ENCODE peak calls at places on chromosomes 5 and 9, in four cellular contexts. B is ovary, I is heart right ventricle, N is fibroblast of the aortic adventitia. R is an unnamed sample.

GRCh38 chr9:38036359-38037084 is 32.5 kb downstream of the SHB start:
- DNase-seq in B (no peak), N (peak; percentile 60), I (no peak), R (peak; percentile 75)

GRCh38 chr9:78620303-78620702 is 323.4 kb downstream of the PSAT1 start:
- DNase-seq in N (no peak), B (no peak), I (no peak), R (no peak)

GRCh38 chr5:151721087-151721646 is 34.5 kb upstream of the SPARC start:
- DNase-seq in I (no peak), B (no peak), N (peak; percentile 45), R (no peak)

GRCh38 chr5:168908207-168908606 is 329.0 kb upstream of the PANK3 start:
- DNase-seq in N (peak; percentile 48), I (no peak), B (no peak), R (peak; percentile 57)

GRCh38 chr5:72194846-72195245 is 87.6 kb downstream of the MAP1B start:
- DNase-seq in I (no peak), B (no peak), N (no peak), R (no peak)

GRCh38 chr5:42767491-42768105 is 11.0 kb downstream of the CCDC152 start:
- DNase-seq in N (peak; percentile 61), B (no peak), I (no peak), R (peak; percentile 61)

GRCh38 chr5:149141224-149141956 is at the start of gene ABLIM3:
- DNase-seq in I (peak; percentile 82), B (peak; percentile 42), N (peak; percentile 55), R (peak; percentile 74)

GRCh38 chr5:73365301-73365853 is 83.2 kb downstream of the FOXD1 start:
- DNase-seq in I (no peak), N (peak; percentile 95), B (no peak), R (peak; percentile 73)

GRCh38 chr5:14168139-14168792 is 25.1 kb downstream of the TRIO start:
- DNase-seq in N (no peak), I (no peak), B (no peak), R (no peak)

GRCh38 chr5:115873392-115873791 is 31.7 kb downstream of the AP3S1 start:
- DNase-seq in B (no peak), I (no peak), N (no peak), R (no peak)

GRCh38 chr5:77628840-77629552 is 9.5 kb downstream of the OTP start:
- DNase-seq in I (no peak), B (no peak), N (no peak), R (no peak)
- H3K4me3 ChIP-seq in I (peak overlapping the region; percentile 47), B (no peak overlapping the region), N (no peak overlapping the region), R (no peak overlapping the region)

GRCh38 chr5:97427235-97427634 is 244.2 kb upstream of the RIOK2 start:
- DNase-seq in B (no peak), I (no peak), N (no peak), R (peak; percentile 6)
- TF ChIP-seq CTCF in B (no peak), I (no peak), N (no peak), R (no peak)

DNA sequence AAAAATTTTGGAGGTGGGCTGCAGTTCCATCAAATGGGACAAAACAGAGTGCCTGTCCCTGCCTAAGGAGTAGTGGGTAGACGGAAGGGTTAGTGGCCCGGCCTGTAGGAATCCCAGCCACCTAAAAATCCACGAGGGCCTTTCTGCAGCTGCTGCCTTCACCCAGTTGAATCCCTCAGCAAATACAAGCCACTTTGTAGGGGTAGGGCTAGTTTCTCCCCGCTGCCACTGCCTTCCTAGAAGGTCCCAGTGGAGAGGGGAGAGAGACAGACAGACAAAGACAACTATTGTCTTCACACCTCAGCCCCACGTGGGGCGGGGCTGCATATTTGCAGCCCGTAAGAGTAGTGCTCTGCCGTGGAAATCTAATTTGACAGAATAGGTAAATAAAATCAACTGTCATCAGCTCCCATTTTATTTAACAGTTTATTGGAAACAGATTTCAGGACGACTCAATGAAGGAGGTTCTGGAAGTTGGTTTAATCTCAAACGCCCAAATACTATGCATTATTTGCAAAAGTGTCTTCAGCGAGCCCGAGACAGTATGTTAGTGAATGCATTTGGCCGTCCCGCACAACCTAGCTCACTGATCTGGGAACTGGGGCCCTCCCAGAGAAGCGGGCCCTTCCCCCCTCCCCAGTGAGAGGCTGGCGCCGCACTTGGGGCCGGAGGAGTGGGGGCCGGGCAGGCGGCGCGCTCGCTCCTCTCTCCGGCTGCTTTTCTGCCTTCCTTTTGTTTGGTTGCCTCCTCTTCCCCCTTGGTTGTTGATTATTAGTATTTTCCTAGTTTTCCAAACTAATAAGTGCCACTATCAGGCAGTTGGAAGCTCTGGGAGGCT is 67.7 kb upstream of the TBCA start:
- DNase-seq in N (no peak), I (no peak), B (no peak), R (no peak)
- H3K4me3 ChIP-seq in N (peak overlapping the region; percentile 57), I (peak overlapping the region; percentile 58), B (peak overlapping the region; percentile 44), R (peak overlapping the region; percentile 49)

GRCh38 chr9:95477885-95478790 is 38.6 kb downstream of the PTCH1 start:
- DNase-seq in I (no peak), B (no peak), N (no peak), R (no peak)
- TF ChIP-seq CTCF in I (no peak), B (no peak), N (no peak), R (no peak)

GRCh38 chr5:173745561-173745960 is 129.1 kb upstream of the BOD1 start:
- DNase-seq in B (no peak), I (no peak), N (no peak), R (no peak)

GRCh38 chr5:173746050-173746449 is 129.6 kb upstream of the BOD1 start:
- DNase-seq in N (no peak), I (no peak), B (no peak), R (no peak)

GRCh38 chr5:173745123-173745522 is 128.7 kb upstream of the BOD1 start:
- DNase-seq in B (no peak), I (no peak), N (no peak), R (no peak)

GRCh38 chr5:173743641-173744343 is 127.3 kb upstream of the BOD1 start:
- DNase-seq in I (no peak), N (no peak), B (no peak), R (no peak)

GRCh38 chr5:173744527-173744926 is 128.1 kb upstream of the BOD1 start:
- DNase-seq in N (no peak), I (no peak), B (no peak), R (no peak)
- H3K4me3 ChIP-seq in N (no peak overlapping the region), I (no peak overlapping the region), B (no peak overlapping the region), R (no peak overlapping the region)

GRCh38 chr9:135886147-135886981 is 21.0 kb downstream of the CAMSAP1 start:
- DNase-seq in N (no peak), B (no peak), I (no peak), R (no peak)

GRCh38 chr9:135887021-135887507 is 20.3 kb downstream of the CAMSAP1 start:
- DNase-seq in B (no peak), I (peak; percentile 61), N (no peak), R (no peak)

GRCh38 chr9:135888126-135888765 is 19.1 kb downstream of the CAMSAP1 start:
- DNase-seq in I (no peak), B (no peak), N (no peak), R (no peak)

GRCh38 chr9:135888766-135889394 is 18.5 kb downstream of the CAMSAP1 start:
- DNase-seq in I (no peak), N (no peak), B (no peak), R (no peak)

DNA sequence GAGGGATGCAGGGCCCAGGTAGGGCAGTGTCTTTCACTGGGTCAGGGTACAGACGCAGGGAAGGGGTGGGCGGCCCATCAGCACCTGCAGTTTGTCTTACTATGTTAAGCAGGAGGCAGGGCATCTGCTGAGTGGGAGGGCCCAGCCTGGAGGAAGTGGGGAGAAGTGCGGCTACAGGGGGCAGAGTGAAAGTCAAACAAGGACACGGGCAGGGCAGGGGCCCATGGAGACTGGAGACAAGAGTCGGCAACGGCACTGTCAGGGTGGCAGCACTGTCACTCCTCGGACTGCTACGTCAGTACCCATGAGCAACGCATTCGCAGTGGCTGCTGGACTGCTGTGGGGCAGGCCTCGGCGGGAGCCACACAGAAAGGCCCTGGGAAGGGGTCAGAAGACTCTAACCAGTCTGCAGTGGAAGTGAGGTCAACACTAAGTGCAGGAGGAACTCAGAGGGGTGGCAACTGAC is 19.7 kb downstream of the CAMSAP1 start:
- DNase-seq in I (peak; percentile 31), N (no peak), B (no peak), R (no peak)
- TF ChIP-seq CTCF in I (no peak), N (no peak), B (no peak), R (no peak)

GRCh38 chr5:33438996-33439395 is 1.8 kb upstream of the TARS1 start:
- DNase-seq in N (no peak), I (no peak), B (no peak), R (no peak)

GRCh38 chr5:33444542-33444941 is 3.8 kb downstream of the TARS1 start:
- DNase-seq in N (no peak), B (no peak), I (no peak), R (no peak)

GRCh38 chr5:33440482-33441240 is at the start of gene TARS1:
- DNase-seq in B (peak; percentile 98), N (peak; percentile 100), I (peak; percentile 95), R (peak; percentile 100)

GRCh38 chr5:33441241-33441844 is 578 bp downstream of the TARS1 start:
- DNase-seq in I (no peak), N (no peak), B (no peak), R (no peak)

DNA sequence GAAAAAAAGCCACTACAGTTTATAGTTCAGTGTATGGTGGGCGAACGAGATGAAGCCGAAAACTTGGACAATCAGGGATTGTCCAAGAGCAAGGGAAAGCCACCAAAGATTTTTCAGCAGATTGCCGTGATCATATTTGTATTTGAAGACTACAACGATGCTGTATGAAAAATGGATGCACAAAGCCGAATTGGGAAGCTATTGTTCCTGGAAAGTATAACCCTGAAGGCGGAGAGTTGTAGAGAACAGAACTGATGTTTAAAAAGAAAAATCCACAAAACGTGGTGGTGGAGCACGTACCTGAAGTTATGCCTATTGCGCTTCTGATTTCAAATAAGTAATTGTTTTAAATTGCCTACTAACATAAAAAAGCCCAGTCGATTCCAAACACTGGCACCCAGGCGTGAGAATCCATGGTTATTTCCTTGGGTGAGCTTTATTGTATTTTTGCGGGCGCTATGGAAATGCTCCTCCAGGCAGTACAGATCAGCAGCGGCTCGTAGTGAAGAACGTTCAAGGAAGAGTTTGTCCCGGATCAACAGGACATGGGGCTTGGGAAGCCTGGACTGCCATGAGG is 772 bp upstream of the TARS1 start:
- DNase-seq in N (no peak), I (no peak), B (no peak), R (no peak)
- H3K4me3 ChIP-seq in N (peak overlapping the region; percentile 76), I (peak overlapping the region; percentile 55), B (peak overlapping the region; percentile 86), R (peak overlapping the region; percentile 78)

DNA sequence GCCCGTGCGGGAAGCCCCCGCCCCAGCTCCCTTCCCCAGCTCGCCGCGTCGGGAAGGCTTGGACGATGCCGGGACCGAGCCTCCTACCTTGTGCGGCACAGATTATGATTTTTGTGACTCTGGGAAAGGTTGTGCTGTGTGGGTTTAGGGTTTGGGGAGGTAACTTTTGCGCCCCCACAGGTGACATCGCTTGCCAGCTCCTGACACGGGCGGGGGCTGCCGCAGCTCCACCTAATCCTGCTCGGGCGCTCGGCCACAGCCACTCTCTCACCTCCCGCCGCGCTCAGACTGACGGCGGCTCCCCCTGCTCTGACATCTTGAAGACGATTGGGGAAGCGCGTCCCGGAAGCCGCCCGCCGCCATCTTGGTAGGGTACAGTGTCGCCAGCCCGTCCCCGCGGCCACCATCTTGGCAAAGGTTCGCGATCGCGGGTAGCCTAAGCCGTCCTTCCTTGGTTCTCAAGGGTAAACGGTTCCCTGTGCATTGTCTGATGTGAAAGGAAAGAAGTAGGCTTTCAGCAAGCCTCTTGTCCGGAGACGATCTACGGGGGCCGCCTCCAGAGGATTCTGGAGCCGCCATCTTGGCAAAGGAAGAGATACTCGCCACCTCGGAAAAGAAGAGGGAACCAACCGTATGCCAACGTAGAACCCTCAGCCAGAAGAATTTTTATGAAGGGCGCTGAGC is 1.7 kb upstream of the NR3C1 start:
- DNase-seq in B (peak; percentile 89), I (peak; percentile 89), N (peak; percentile 78), R (peak; percentile 85)
- TF ChIP-seq CTCF in B (no peak), I (no peak), N (peak; percentile 34), R (no peak)